ENCODE peak calls at places on chromosomes 2 and 18, in nine cellular contexts. One of them, this sample, is unnamed.
A peak's percentile ranks its signal among the peaks of the same experiment; 100 is the strongest.

GRCh38 chr2:30106543-30106942 is 40.3 kb upstream of the YPEL5 start:
- DNase-seq in HCT116: no peak
- DNase-seq in psoas muscle: no peak
- DNase-seq in body of pancreas: no peak
- DNase-seq in CD4-positive, alpha-beta T cell: no peak
- DNase-seq in neural progenitor cell: no peak
- DNase-seq in caudate nucleus: no peak
- DNase-seq in CD4-positive, alpha-beta memory T cell: no peak
- DNase-seq in PC-9: peak; percentile 12
- DNase-seq in this sample: no peak

GRCh38 chr18:76801567-76802505 is 20.5 kb upstream of the ZNF236 start:
- DNase-seq in HCT116: no peak
- DNase-seq in psoas muscle: peak; percentile 77
- DNase-seq in body of pancreas: peak; percentile 59
- DNase-seq in CD4-positive, alpha-beta T cell: no peak
- DNase-seq in neural progenitor cell: peak; percentile 70
- DNase-seq in caudate nucleus: no peak
- DNase-seq in CD4-positive, alpha-beta memory T cell: peak; percentile 36
- DNase-seq in PC-9: peak; percentile 46
- DNase-seq in this sample: peak; percentile 29

GRCh38 chr2:60356346-60356745 is 197.1 kb downstream of the BCL11A start:
- DNase-seq in HCT116: no peak
- DNase-seq in psoas muscle: no peak
- DNase-seq in body of pancreas: no peak
- DNase-seq in CD4-positive, alpha-beta T cell: no peak
- DNase-seq in neural progenitor cell: no peak
- DNase-seq in caudate nucleus: no peak
- DNase-seq in CD4-positive, alpha-beta memory T cell: no peak
- DNase-seq in PC-9: no peak
- DNase-seq in this sample: no peak

GRCh38 chr2:193502363-193503035 is 1307.8 kb upstream of the TMEFF2 start:
- DNase-seq in HCT116: no peak
- DNase-seq in psoas muscle: no peak
- DNase-seq in body of pancreas: no peak
- DNase-seq in CD4-positive, alpha-beta T cell: no peak
- DNase-seq in neural progenitor cell: peak; percentile 82
- DNase-seq in caudate nucleus: no peak
- DNase-seq in CD4-positive, alpha-beta memory T cell: no peak
- DNase-seq in PC-9: no peak
- DNase-seq in this sample: no peak

GRCh38 chr2:35580951-35581350 is 774.6 kb upstream of the CRIM1 start:
- DNase-seq in HCT116: no peak
- DNase-seq in psoas muscle: no peak
- DNase-seq in body of pancreas: no peak
- DNase-seq in CD4-positive, alpha-beta T cell: no peak
- DNase-seq in neural progenitor cell: no peak
- DNase-seq in caudate nucleus: no peak
- DNase-seq in CD4-positive, alpha-beta memory T cell: no peak
- DNase-seq in PC-9: no peak
- DNase-seq in this sample: no peak

GRCh38 chr2:200447139-200447855 is 62.6 kb downstream of the KCTD18 start:
- DNase-seq in HCT116: no peak
- DNase-seq in psoas muscle: no peak
- DNase-seq in body of pancreas: no peak
- DNase-seq in CD4-positive, alpha-beta T cell: no peak
- DNase-seq in neural progenitor cell: no peak
- DNase-seq in caudate nucleus: no peak
- DNase-seq in CD4-positive, alpha-beta memory T cell: no peak
- DNase-seq in PC-9: no peak
- DNase-seq in this sample: no peak

GRCh38 chr18:27845897-27846296 is 331.0 kb downstream of the CDH2 start:
- DNase-seq in HCT116: no peak
- DNase-seq in psoas muscle: no peak
- DNase-seq in body of pancreas: no peak
- DNase-seq in CD4-positive, alpha-beta T cell: no peak
- DNase-seq in neural progenitor cell: no peak
- DNase-seq in caudate nucleus: no peak
- DNase-seq in CD4-positive, alpha-beta memory T cell: no peak
- DNase-seq in PC-9: no peak
- DNase-seq in this sample: no peak

GRCh38 chr2:133955174-133955573 is 298.7 kb upstream of the MGAT5 start:
- DNase-seq in HCT116: no peak
- DNase-seq in psoas muscle: no peak
- DNase-seq in body of pancreas: no peak
- DNase-seq in CD4-positive, alpha-beta T cell: no peak
- DNase-seq in neural progenitor cell: no peak
- DNase-seq in caudate nucleus: no peak
- DNase-seq in CD4-positive, alpha-beta memory T cell: no peak
- DNase-seq in PC-9: no peak
- DNase-seq in this sample: no peak

GRCh38 chr2:861655-862355 is 88.8 kb upstream of the SNTG2 start:
- DNase-seq in HCT116: no peak
- DNase-seq in psoas muscle: no peak
- DNase-seq in body of pancreas: no peak
- DNase-seq in CD4-positive, alpha-beta T cell: no peak
- DNase-seq in neural progenitor cell: no peak
- DNase-seq in caudate nucleus: no peak
- DNase-seq in CD4-positive, alpha-beta memory T cell: no peak
- DNase-seq in PC-9: no peak
- DNase-seq in this sample: no peak

GRCh38 chr2:161710131-161710915 is 86.1 kb downstream of the SLC4A10 start:
- DNase-seq in HCT116: no peak
- DNase-seq in psoas muscle: no peak
- DNase-seq in body of pancreas: no peak
- DNase-seq in CD4-positive, alpha-beta T cell: no peak
- DNase-seq in neural progenitor cell: no peak
- DNase-seq in caudate nucleus: no peak
- DNase-seq in CD4-positive, alpha-beta memory T cell: no peak
- DNase-seq in PC-9: no peak
- DNase-seq in this sample: no peak

GRCh38 chr2:38149533-38149932 is 73.6 kb upstream of the CYP1B1 start:
- DNase-seq in HCT116: no peak
- DNase-seq in psoas muscle: peak; percentile 63
- DNase-seq in body of pancreas: peak; percentile 17
- DNase-seq in CD4-positive, alpha-beta T cell: no peak
- DNase-seq in neural progenitor cell: no peak
- DNase-seq in caudate nucleus: no peak
- DNase-seq in CD4-positive, alpha-beta memory T cell: no peak
- DNase-seq in PC-9: no peak
- DNase-seq in this sample: no peak

GRCh38 chr2:234444888-234445287 is 52.0 kb downstream of the ARL4C start:
- DNase-seq in HCT116: no peak
- DNase-seq in psoas muscle: no peak
- DNase-seq in body of pancreas: no peak
- DNase-seq in CD4-positive, alpha-beta T cell: no peak
- DNase-seq in neural progenitor cell: no peak
- DNase-seq in caudate nucleus: no peak
- DNase-seq in CD4-positive, alpha-beta memory T cell: peak; percentile 48
- DNase-seq in PC-9: no peak
- DNase-seq in this sample: peak; percentile 60
- H3K27ac ChIP-seq in HCT116: no peak overlapping the region
- H3K27ac ChIP-seq in psoas muscle: no peak overlapping the region
- H3K27ac ChIP-seq in body of pancreas: peak overlapping the region; percentile 54
- H3K27ac ChIP-seq in CD4-positive, alpha-beta T cell: peak overlapping the region; percentile 63
- H3K27ac ChIP-seq in neural progenitor cell: no peak overlapping the region
- H3K27ac ChIP-seq in caudate nucleus: no peak overlapping the region
- H3K27ac ChIP-seq in CD4-positive, alpha-beta memory T cell: peak overlapping the region; percentile 32
- H3K27ac ChIP-seq in PC-9: no peak overlapping the region
- H3K27ac ChIP-seq in this sample: no peak overlapping the region

GRCh38 chr2:229378386-229378785 is 107.3 kb upstream of the PID1 start:
- DNase-seq in HCT116: no peak
- DNase-seq in psoas muscle: no peak
- DNase-seq in body of pancreas: no peak
- DNase-seq in CD4-positive, alpha-beta T cell: no peak
- DNase-seq in neural progenitor cell: no peak
- DNase-seq in caudate nucleus: no peak
- DNase-seq in CD4-positive, alpha-beta memory T cell: no peak
- DNase-seq in PC-9: no peak
- DNase-seq in this sample: no peak
- H3K27ac ChIP-seq in HCT116: no peak overlapping the region
- H3K27ac ChIP-seq in psoas muscle: no peak overlapping the region
- H3K27ac ChIP-seq in body of pancreas: no peak overlapping the region
- H3K27ac ChIP-seq in CD4-positive, alpha-beta T cell: no peak overlapping the region
- H3K27ac ChIP-seq in neural progenitor cell: no peak overlapping the region
- H3K27ac ChIP-seq in caudate nucleus: no peak overlapping the region
- H3K27ac ChIP-seq in CD4-positive, alpha-beta memory T cell: no peak overlapping the region
- H3K27ac ChIP-seq in PC-9: no peak overlapping the region
- H3K27ac ChIP-seq in this sample: no peak overlapping the region

GRCh38 chr2:10169053-10169578 is 46.6 kb downstream of the RRM2 start:
- DNase-seq in HCT116: no peak
- DNase-seq in psoas muscle: no peak
- DNase-seq in body of pancreas: no peak
- DNase-seq in CD4-positive, alpha-beta T cell: no peak
- DNase-seq in neural progenitor cell: no peak
- DNase-seq in caudate nucleus: no peak
- DNase-seq in CD4-positive, alpha-beta memory T cell: no peak
- DNase-seq in PC-9: no peak
- DNase-seq in this sample: no peak

GRCh38 chr2:10165282-10165681 is 42.7 kb downstream of the RRM2 start:
- DNase-seq in HCT116: no peak
- DNase-seq in psoas muscle: no peak
- DNase-seq in body of pancreas: no peak
- DNase-seq in CD4-positive, alpha-beta T cell: no peak
- DNase-seq in neural progenitor cell: no peak
- DNase-seq in caudate nucleus: no peak
- DNase-seq in CD4-positive, alpha-beta memory T cell: no peak
- DNase-seq in PC-9: no peak
- DNase-seq in this sample: no peak

GRCh38 chr2:10165816-10166488 is 43.4 kb downstream of the RRM2 start:
- DNase-seq in HCT116: no peak
- DNase-seq in psoas muscle: no peak
- DNase-seq in body of pancreas: no peak
- DNase-seq in CD4-positive, alpha-beta T cell: no peak
- DNase-seq in neural progenitor cell: no peak
- DNase-seq in caudate nucleus: no peak
- DNase-seq in CD4-positive, alpha-beta memory T cell: no peak
- DNase-seq in PC-9: no peak
- DNase-seq in this sample: no peak

GRCh38 chr2:10166489-10167295 is 44.2 kb downstream of the RRM2 start:
- DNase-seq in HCT116: no peak
- DNase-seq in psoas muscle: no peak
- DNase-seq in body of pancreas: no peak
- DNase-seq in CD4-positive, alpha-beta T cell: no peak
- DNase-seq in neural progenitor cell: no peak
- DNase-seq in caudate nucleus: no peak
- DNase-seq in CD4-positive, alpha-beta memory T cell: no peak
- DNase-seq in PC-9: no peak
- DNase-seq in this sample: no peak

DNA sequence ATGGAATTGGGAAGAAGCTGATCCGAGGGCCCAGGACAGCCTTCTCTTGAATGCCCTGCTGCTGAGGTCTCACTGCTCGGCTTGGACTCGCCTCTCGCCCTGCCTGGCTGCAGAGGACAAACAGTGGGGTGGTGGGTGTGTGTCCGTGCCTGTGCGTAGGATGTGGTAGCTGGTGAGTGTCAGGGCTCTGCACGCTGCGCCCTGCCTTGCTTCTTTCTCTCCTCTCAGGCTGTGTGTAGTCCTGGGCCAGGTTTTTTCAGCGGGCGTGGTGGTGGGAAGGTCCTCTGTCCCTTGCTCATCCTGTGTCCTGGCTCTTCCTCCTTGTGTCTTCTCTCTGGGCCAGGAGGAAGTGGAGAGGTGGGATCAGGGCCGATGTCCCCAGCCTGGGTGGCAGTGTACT is 44.8 kb downstream of the RRM2 start:
- DNase-seq in HCT116: no peak
- DNase-seq in psoas muscle: no peak
- DNase-seq in body of pancreas: no peak
- DNase-seq in CD4-positive, alpha-beta T cell: no peak
- DNase-seq in neural progenitor cell: no peak
- DNase-seq in caudate nucleus: no peak
- DNase-seq in CD4-positive, alpha-beta memory T cell: no peak
- DNase-seq in PC-9: no peak
- DNase-seq in this sample: no peak
- H3K27ac ChIP-seq in HCT116: no peak overlapping the region
- H3K27ac ChIP-seq in psoas muscle: no peak overlapping the region
- H3K27ac ChIP-seq in body of pancreas: no peak overlapping the region
- H3K27ac ChIP-seq in CD4-positive, alpha-beta T cell: no peak overlapping the region
- H3K27ac ChIP-seq in neural progenitor cell: no peak overlapping the region
- H3K27ac ChIP-seq in caudate nucleus: no peak overlapping the region
- H3K27ac ChIP-seq in CD4-positive, alpha-beta memory T cell: no peak overlapping the region
- H3K27ac ChIP-seq in PC-9: no peak overlapping the region
- H3K27ac ChIP-seq in this sample: no peak overlapping the region

GRCh38 chr18:23231340-23232021 is 96.2 kb downstream of the CABLES1 start:
- DNase-seq in HCT116: no peak
- DNase-seq in psoas muscle: peak; percentile 75
- DNase-seq in body of pancreas: peak; percentile 30
- DNase-seq in CD4-positive, alpha-beta T cell: peak; percentile 80
- DNase-seq in neural progenitor cell: no peak
- DNase-seq in caudate nucleus: no peak
- DNase-seq in CD4-positive, alpha-beta memory T cell: peak; percentile 75
- DNase-seq in PC-9: peak; percentile 58
- DNase-seq in this sample: peak; percentile 84

GRCh38 chr18:23232331-23232730 is 97.0 kb downstream of the CABLES1 start:
- DNase-seq in HCT116: no peak
- DNase-seq in psoas muscle: no peak
- DNase-seq in body of pancreas: no peak
- DNase-seq in CD4-positive, alpha-beta T cell: no peak
- DNase-seq in neural progenitor cell: peak; percentile 61
- DNase-seq in caudate nucleus: no peak
- DNase-seq in CD4-positive, alpha-beta memory T cell: no peak
- DNase-seq in PC-9: no peak
- DNase-seq in this sample: no peak

GRCh38 chr18:23229472-23229871 is 94.2 kb downstream of the CABLES1 start:
- DNase-seq in HCT116: no peak
- DNase-seq in psoas muscle: no peak
- DNase-seq in body of pancreas: no peak
- DNase-seq in CD4-positive, alpha-beta T cell: no peak
- DNase-seq in neural progenitor cell: no peak
- DNase-seq in caudate nucleus: no peak
- DNase-seq in CD4-positive, alpha-beta memory T cell: no peak
- DNase-seq in PC-9: no peak
- DNase-seq in this sample: no peak

GRCh38 chr18:23228102-23229051 is 93.1 kb downstream of the CABLES1 start:
- DNase-seq in HCT116: no peak
- DNase-seq in psoas muscle: no peak
- DNase-seq in body of pancreas: no peak
- DNase-seq in CD4-positive, alpha-beta T cell: no peak
- DNase-seq in neural progenitor cell: no peak
- DNase-seq in caudate nucleus: no peak
- DNase-seq in CD4-positive, alpha-beta memory T cell: no peak
- DNase-seq in PC-9: no peak
- DNase-seq in this sample: no peak

GRCh38 chr18:23230688-23231087 is 95.4 kb downstream of the CABLES1 start:
- DNase-seq in HCT116: no peak
- DNase-seq in psoas muscle: no peak
- DNase-seq in body of pancreas: no peak
- DNase-seq in CD4-positive, alpha-beta T cell: no peak
- DNase-seq in neural progenitor cell: no peak
- DNase-seq in caudate nucleus: no peak
- DNase-seq in CD4-positive, alpha-beta memory T cell: no peak
- DNase-seq in PC-9: no peak
- DNase-seq in this sample: no peak
- H3K27ac ChIP-seq in HCT116: no peak overlapping the region
- H3K27ac ChIP-seq in psoas muscle: peak overlapping the region; percentile 39
- H3K27ac ChIP-seq in body of pancreas: no peak overlapping the region
- H3K27ac ChIP-seq in CD4-positive, alpha-beta T cell: no peak overlapping the region
- H3K27ac ChIP-seq in neural progenitor cell: no peak overlapping the region
- H3K27ac ChIP-seq in caudate nucleus: no peak overlapping the region
- H3K27ac ChIP-seq in CD4-positive, alpha-beta memory T cell: peak overlapping the region; percentile 21
- H3K27ac ChIP-seq in PC-9: peak overlapping the region; percentile 29
- H3K27ac ChIP-seq in this sample: peak overlapping the region; percentile 49

GRCh38 chr2:9113262-9113661 is 93.3 kb upstream of the ASAP2 start:
- DNase-seq in HCT116: no peak
- DNase-seq in psoas muscle: no peak
- DNase-seq in body of pancreas: no peak
- DNase-seq in CD4-positive, alpha-beta T cell: no peak
- DNase-seq in neural progenitor cell: no peak
- DNase-seq in caudate nucleus: no peak
- DNase-seq in CD4-positive, alpha-beta memory T cell: no peak
- DNase-seq in PC-9: no peak
- DNase-seq in this sample: no peak
- H3K27ac ChIP-seq in HCT116: no peak overlapping the region
- H3K27ac ChIP-seq in psoas muscle: no peak overlapping the region
- H3K27ac ChIP-seq in body of pancreas: no peak overlapping the region
- H3K27ac ChIP-seq in CD4-positive, alpha-beta T cell: no peak overlapping the region
- H3K27ac ChIP-seq in neural progenitor cell: no peak overlapping the region
- H3K27ac ChIP-seq in caudate nucleus: no peak overlapping the region
- H3K27ac ChIP-seq in CD4-positive, alpha-beta memory T cell: no peak overlapping the region
- H3K27ac ChIP-seq in PC-9: peak overlapping the region; percentile 96
- H3K27ac ChIP-seq in this sample: no peak overlapping the region